ENCODE peak calls at places on chromosomes 11 and 22, in ten cellular contexts. One of them, this sample, is unnamed.

GRCh38 chr22:44983878-44984482 is 25.8 kb downstream of the PHF21B start:
- DNase-seq in IMR-90: no peak
- DNase-seq in A549: no peak
- DNase-seq in GM23338: no peak
- DNase-seq in mesenchymal stem cell: no peak
- DNase-seq in mesendoderm: no peak
- DNase-seq in neural progenitor cell: no peak
- DNase-seq in K562: no peak
- DNase-seq in Karpas-422: no peak
- DNase-seq in SK-N-SH: no peak
- DNase-seq in this sample: no peak

GRCh38 chr22:49934891-49935557 is 16.6 kb downstream of the CRELD2 start:
- DNase-seq in IMR-90: peak
- DNase-seq in A549: peak
- DNase-seq in GM23338: peak
- DNase-seq in mesenchymal stem cell: peak
- DNase-seq in mesendoderm: no peak
- DNase-seq in neural progenitor cell: peak
- DNase-seq in K562: peak
- DNase-seq in Karpas-422: peak
- DNase-seq in SK-N-SH: peak
- DNase-seq in this sample: peak

GRCh38 chr22:40853961-40854360 is 2.5 kb downstream of the ST13 start:
- DNase-seq in IMR-90: no peak
- DNase-seq in A549: no peak
- DNase-seq in GM23338: no peak
- DNase-seq in mesenchymal stem cell: peak
- DNase-seq in mesendoderm: no peak
- DNase-seq in neural progenitor cell: no peak
- DNase-seq in K562: no peak
- DNase-seq in Karpas-422: no peak
- DNase-seq in SK-N-SH: peak
- DNase-seq in this sample: no peak

GRCh38 chr11:87421422-87421821 is 383.7 kb downstream of the TMEM135 start:
- DNase-seq in IMR-90: peak
- DNase-seq in A549: peak
- DNase-seq in GM23338: peak
- DNase-seq in mesenchymal stem cell: peak
- DNase-seq in mesendoderm: peak
- DNase-seq in neural progenitor cell: peak
- DNase-seq in K562: peak
- DNase-seq in Karpas-422: peak
- DNase-seq in SK-N-SH: peak
- DNase-seq in this sample: peak

GRCh38 chr11:11389238-11389637 is 36.2 kb upstream of the CSNK2A3 start:
- DNase-seq in IMR-90: no peak
- DNase-seq in A549: no peak
- DNase-seq in GM23338: no peak
- DNase-seq in mesenchymal stem cell: no peak
- DNase-seq in mesendoderm: no peak
- DNase-seq in neural progenitor cell: no peak
- DNase-seq in K562: no peak
- DNase-seq in Karpas-422: no peak
- DNase-seq in SK-N-SH: no peak
- DNase-seq in this sample: no peak

GRCh38 chr22:42262964-42263363 is 7.5 kb downstream of the TCF20 start:
- DNase-seq in IMR-90: no peak
- DNase-seq in A549: no peak
- DNase-seq in GM23338: no peak
- DNase-seq in mesenchymal stem cell: no peak
- DNase-seq in mesendoderm: no peak
- DNase-seq in neural progenitor cell: no peak
- DNase-seq in K562: no peak
- DNase-seq in Karpas-422: peak
- DNase-seq in SK-N-SH: no peak
- DNase-seq in this sample: no peak

GRCh38 chr11:30585067-30585891 is 874 bp downstream of the MPPED2 start:
- DNase-seq in IMR-90: no peak
- DNase-seq in A549: no peak
- DNase-seq in GM23338: peak
- DNase-seq in mesenchymal stem cell: no peak
- DNase-seq in mesendoderm: peak
- DNase-seq in neural progenitor cell: peak
- DNase-seq in K562: no peak
- DNase-seq in Karpas-422: no peak
- DNase-seq in SK-N-SH: peak
- DNase-seq in this sample: peak

GRCh38 chr11:64850979-64851567 is 6.6 kb upstream of the CDC42BPG start:
- DNase-seq in IMR-90: no peak
- DNase-seq in A549: no peak
- DNase-seq in GM23338: peak
- DNase-seq in mesenchymal stem cell: peak
- DNase-seq in mesendoderm: no peak
- DNase-seq in neural progenitor cell: no peak
- DNase-seq in K562: no peak
- DNase-seq in Karpas-422: peak
- DNase-seq in SK-N-SH: no peak
- DNase-seq in this sample: peak

GRCh38 chr22:31282748-31283468 is 9.4 kb downstream of the PIK3IP1 start:
- DNase-seq in IMR-90: no peak
- DNase-seq in A549: no peak
- DNase-seq in GM23338: no peak
- DNase-seq in mesenchymal stem cell: no peak
- DNase-seq in mesendoderm: no peak
- DNase-seq in neural progenitor cell: no peak
- DNase-seq in K562: no peak
- DNase-seq in Karpas-422: no peak
- DNase-seq in SK-N-SH: no peak
- DNase-seq in this sample: no peak

GRCh38 chr11:70104961-70105360 is 26.8 kb downstream of the ANO1 start:
- DNase-seq in IMR-90: no peak
- DNase-seq in A549: no peak
- DNase-seq in GM23338: no peak
- DNase-seq in mesenchymal stem cell: no peak
- DNase-seq in mesendoderm: no peak
- DNase-seq in neural progenitor cell: no peak
- DNase-seq in K562: no peak
- DNase-seq in Karpas-422: no peak
- DNase-seq in SK-N-SH: no peak
- DNase-seq in this sample: no peak

GRCh38 chr11:2363130-2363529 is 14.0 kb upstream of the CD81 start:
- DNase-seq in IMR-90: no peak
- DNase-seq in A549: no peak
- DNase-seq in GM23338: no peak
- DNase-seq in mesenchymal stem cell: no peak
- DNase-seq in mesendoderm: no peak
- DNase-seq in neural progenitor cell: no peak
- DNase-seq in K562: no peak
- DNase-seq in Karpas-422: no peak
- DNase-seq in SK-N-SH: no peak
- DNase-seq in this sample: no peak

GRCh38 chr22:25069758-25070461 is 117.4 kb downstream of the KIAA1671 start:
- DNase-seq in IMR-90: no peak
- DNase-seq in A549: no peak
- DNase-seq in GM23338: peak
- DNase-seq in mesenchymal stem cell: peak
- DNase-seq in mesendoderm: no peak
- DNase-seq in neural progenitor cell: no peak
- DNase-seq in K562: no peak
- DNase-seq in Karpas-422: no peak
- DNase-seq in SK-N-SH: no peak
- DNase-seq in this sample: no peak

GRCh38 chr11:10494636-10495463 is 39.8 kb downstream of the AMPD3 start:
- DNase-seq in IMR-90: no peak
- DNase-seq in A549: no peak
- DNase-seq in GM23338: no peak
- DNase-seq in mesenchymal stem cell: no peak
- DNase-seq in mesendoderm: no peak
- DNase-seq in neural progenitor cell: no peak
- DNase-seq in K562: no peak
- DNase-seq in Karpas-422: no peak
- DNase-seq in SK-N-SH: no peak
- DNase-seq in this sample: no peak

GRCh38 chr11:35852056-35852455 is 91.8 kb upstream of the LDLRAD3 start:
- DNase-seq in IMR-90: no peak
- DNase-seq in A549: no peak
- DNase-seq in GM23338: no peak
- DNase-seq in mesenchymal stem cell: no peak
- DNase-seq in mesendoderm: no peak
- DNase-seq in neural progenitor cell: no peak
- DNase-seq in K562: no peak
- DNase-seq in Karpas-422: no peak
- DNase-seq in SK-N-SH: no peak
- DNase-seq in this sample: no peak

GRCh38 chr22:49951986-49952896 is 8.3 kb upstream of the PIM3 start:
- DNase-seq in IMR-90: peak
- DNase-seq in A549: peak
- DNase-seq in GM23338: no peak
- DNase-seq in mesenchymal stem cell: peak
- DNase-seq in mesendoderm: peak
- DNase-seq in neural progenitor cell: no peak
- DNase-seq in K562: no peak
- DNase-seq in Karpas-422: no peak
- DNase-seq in SK-N-SH: no peak
- DNase-seq in this sample: no peak

GRCh38 chr11:8685306-8685705 is 2.7 kb downstream of the RPL27A start:
- DNase-seq in IMR-90: no peak
- DNase-seq in A549: no peak
- DNase-seq in GM23338: no peak
- DNase-seq in mesenchymal stem cell: no peak
- DNase-seq in mesendoderm: no peak
- DNase-seq in neural progenitor cell: no peak
- DNase-seq in K562: no peak
- DNase-seq in Karpas-422: peak
- DNase-seq in SK-N-SH: no peak
- DNase-seq in this sample: no peak

GRCh38 chr11:61592176-61592575 is 11.3 kb upstream of the SYT7 start:
- DNase-seq in IMR-90: no peak
- DNase-seq in A549: no peak
- DNase-seq in GM23338: no peak
- DNase-seq in mesenchymal stem cell: no peak
- DNase-seq in mesendoderm: no peak
- DNase-seq in neural progenitor cell: no peak
- DNase-seq in K562: no peak
- DNase-seq in Karpas-422: no peak
- DNase-seq in SK-N-SH: no peak
- DNase-seq in this sample: no peak

GRCh38 chr11:130616578-130616977 is 168.1 kb downstream of the ADAMTS15 start:
- DNase-seq in IMR-90: no peak
- DNase-seq in A549: no peak
- DNase-seq in GM23338: no peak
- DNase-seq in mesenchymal stem cell: no peak
- DNase-seq in mesendoderm: no peak
- DNase-seq in neural progenitor cell: no peak
- DNase-seq in K562: no peak
- DNase-seq in Karpas-422: no peak
- DNase-seq in SK-N-SH: no peak
- DNase-seq in this sample: no peak

GRCh38 chr11:86608251-86608799 is 64.1 kb downstream of the ME3 start:
- DNase-seq in IMR-90: peak
- DNase-seq in A549: peak
- DNase-seq in GM23338: peak
- DNase-seq in mesenchymal stem cell: peak
- DNase-seq in mesendoderm: peak
- DNase-seq in neural progenitor cell: peak
- DNase-seq in K562: peak
- DNase-seq in Karpas-422: peak
- DNase-seq in SK-N-SH: peak
- DNase-seq in this sample: peak

GRCh38 chr11:59418151-59418550 is 8.1 kb downstream of the OR5A2 start:
- DNase-seq in IMR-90: no peak
- DNase-seq in A549: no peak
- DNase-seq in GM23338: no peak
- DNase-seq in mesenchymal stem cell: no peak
- DNase-seq in mesendoderm: no peak
- DNase-seq in neural progenitor cell: no peak
- DNase-seq in K562: no peak
- DNase-seq in Karpas-422: no peak
- DNase-seq in SK-N-SH: no peak
- DNase-seq in this sample: no peak

GRCh38 chr11:30387891-30388861 is 65.3 kb downstream of the ARL14EP start:
- DNase-seq in IMR-90: no peak
- DNase-seq in A549: no peak
- DNase-seq in GM23338: peak
- DNase-seq in mesenchymal stem cell: no peak
- DNase-seq in mesendoderm: peak
- DNase-seq in neural progenitor cell: no peak
- DNase-seq in K562: no peak
- DNase-seq in Karpas-422: no peak
- DNase-seq in SK-N-SH: no peak
- DNase-seq in this sample: no peak

GRCh38 chr11:126874831-126875230 is 125.7 kb downstream of the KIRREL3 start:
- DNase-seq in IMR-90: no peak
- DNase-seq in A549: no peak
- DNase-seq in GM23338: peak
- DNase-seq in mesenchymal stem cell: no peak
- DNase-seq in mesendoderm: peak
- DNase-seq in neural progenitor cell: peak
- DNase-seq in K562: peak
- DNase-seq in Karpas-422: peak
- DNase-seq in SK-N-SH: no peak
- DNase-seq in this sample: no peak
- H3K4me2 ChIP-seq in IMR-90: peak
- H3K4me2 ChIP-seq in A549: no peak
- H3K4me2 ChIP-seq in GM23338: no peak
- H3K4me2 ChIP-seq in mesenchymal stem cell: no peak
- H3K4me2 ChIP-seq in mesendoderm: no peak
- H3K4me2 ChIP-seq in neural progenitor cell: no peak
- H3K4me2 ChIP-seq in K562: no peak
- H3K4me2 ChIP-seq in Karpas-422: no peak
- H3K4me2 ChIP-seq in SK-N-SH: peak
- H3K4me2 ChIP-seq in this sample: no peak

GRCh38 chr22:46994983-46995382 is 232.5 kb downstream of the TBC1D22A start:
- DNase-seq in IMR-90: no peak
- DNase-seq in A549: no peak
- DNase-seq in GM23338: no peak
- DNase-seq in mesenchymal stem cell: no peak
- DNase-seq in mesendoderm: no peak
- DNase-seq in neural progenitor cell: no peak
- DNase-seq in K562: no peak
- DNase-seq in Karpas-422: no peak
- DNase-seq in SK-N-SH: no peak
- DNase-seq in this sample: no peak
- H3K4me2 ChIP-seq in IMR-90: no peak
- H3K4me2 ChIP-seq in A549: no peak
- H3K4me2 ChIP-seq in GM23338: no peak
- H3K4me2 ChIP-seq in mesenchymal stem cell: no peak
- H3K4me2 ChIP-seq in mesendoderm: no peak
- H3K4me2 ChIP-seq in neural progenitor cell: no peak
- H3K4me2 ChIP-seq in K562: no peak
- H3K4me2 ChIP-seq in Karpas-422: no peak
- H3K4me2 ChIP-seq in SK-N-SH: no peak
- H3K4me2 ChIP-seq in this sample: no peak

GRCh38 chr11:73585834-73586575 is 11.9 kb downstream of the FAM168A start:
- DNase-seq in IMR-90: peak
- DNase-seq in A549: no peak
- DNase-seq in GM23338: no peak
- DNase-seq in mesenchymal stem cell: peak
- DNase-seq in mesendoderm: no peak
- DNase-seq in neural progenitor cell: no peak
- DNase-seq in K562: no peak
- DNase-seq in Karpas-422: no peak
- DNase-seq in SK-N-SH: no peak
- DNase-seq in this sample: no peak
- H3K4me2 ChIP-seq in IMR-90: no peak
- H3K4me2 ChIP-seq in A549: no peak
- H3K4me2 ChIP-seq in GM23338: no peak
- H3K4me2 ChIP-seq in mesenchymal stem cell: no peak
- H3K4me2 ChIP-seq in mesendoderm: no peak
- H3K4me2 ChIP-seq in neural progenitor cell: no peak
- H3K4me2 ChIP-seq in K562: no peak
- H3K4me2 ChIP-seq in Karpas-422: no peak
- H3K4me2 ChIP-seq in SK-N-SH: no peak
- H3K4me2 ChIP-seq in this sample: no peak

GRCh38 chr22:30054067-30054763 is 26.0 kb upstream of the HORMAD2 start:
- DNase-seq in IMR-90: no peak
- DNase-seq in A549: no peak
- DNase-seq in GM23338: no peak
- DNase-seq in mesenchymal stem cell: no peak
- DNase-seq in mesendoderm: no peak
- DNase-seq in neural progenitor cell: no peak
- DNase-seq in K562: no peak
- DNase-seq in Karpas-422: no peak
- DNase-seq in SK-N-SH: peak
- DNase-seq in this sample: no peak
- H3K4me2 ChIP-seq in IMR-90: no peak
- H3K4me2 ChIP-seq in A549: no peak
- H3K4me2 ChIP-seq in GM23338: no peak
- H3K4me2 ChIP-seq in mesenchymal stem cell: no peak
- H3K4me2 ChIP-seq in mesendoderm: no peak
- H3K4me2 ChIP-seq in neural progenitor cell: no peak
- H3K4me2 ChIP-seq in K562: no peak
- H3K4me2 ChIP-seq in Karpas-422: no peak
- H3K4me2 ChIP-seq in SK-N-SH: no peak
- H3K4me2 ChIP-seq in this sample: no peak

This sample was measured in MM.1S.